ENCODE peak calls at places on chromosome 13, in seven cellular contexts. E, G, B, M, S, L and X are unnamed samples. For H3K36me3, the result is how much of the 10 kb centered on the place peaks cover.

GRCh38 chr13:60662595-60662994 is 265.6 kb downstream of the TDRD3 start:
- DNase-seq in E (no peak), G (no peak), B (no peak), M (no peak), S (no peak), L (no peak), X (no peak)

GRCh38 chr13:36282818-36283432 is 14.7 kb downstream of the CCDC169 start:
- DNase-seq in E (peak), G (no peak), B (no peak), M (no peak), S (no peak), L (peak), X (no peak)

GRCh38 chr13:103145476-103145875 is 79.3 kb upstream of the SLC10A2 start:
- DNase-seq in E (no peak), G (no peak), B (no peak), M (no peak), S (no peak), L (no peak), X (no peak)

GRCh38 chr13:33512880-33513554 is 227.5 kb upstream of the STARD13 start:
- DNase-seq in E (no peak), G (no peak), B (no peak), M (no peak), S (no peak), L (peak), X (no peak)

GRCh38 chr13:79369226-79369625 is 36.8 kb downstream of the RBM26 start:
- DNase-seq in E (no peak), G (no peak), B (no peak), M (no peak), S (no peak), L (no peak), X (no peak)

GRCh38 chr13:95349267-95349666 is 48.0 kb upstream of the ABCC4 start:
- DNase-seq in E (peak), G (no peak), B (no peak), M (no peak), S (no peak), L (peak), X (no peak)

GRCh38 chr13:68927387-68928026 is 1180.1 kb upstream of the ATXN8OS start:
- DNase-seq in E (no peak), G (no peak), B (no peak), M (no peak), S (no peak), L (no peak), X (peak)

GRCh38 chr13:21040120-21040834 is 21.1 kb downstream of the LATS2 start:
- DNase-seq in E (no peak), G (no peak), B (no peak), M (no peak), S (no peak), L (no peak), X (no peak)

GRCh38 chr13:23356368-23356767 is 77.1 kb downstream of the SACS start:
- DNase-seq in E (no peak), G (no peak), B (no peak), M (no peak), S (no peak), L (no peak), X (no peak)
- H3K36me3 ChIP-seq in E (half or more), G (under half), B (under half), M (under half), S (half or more), L (under half), X (half or more)

DNA sequence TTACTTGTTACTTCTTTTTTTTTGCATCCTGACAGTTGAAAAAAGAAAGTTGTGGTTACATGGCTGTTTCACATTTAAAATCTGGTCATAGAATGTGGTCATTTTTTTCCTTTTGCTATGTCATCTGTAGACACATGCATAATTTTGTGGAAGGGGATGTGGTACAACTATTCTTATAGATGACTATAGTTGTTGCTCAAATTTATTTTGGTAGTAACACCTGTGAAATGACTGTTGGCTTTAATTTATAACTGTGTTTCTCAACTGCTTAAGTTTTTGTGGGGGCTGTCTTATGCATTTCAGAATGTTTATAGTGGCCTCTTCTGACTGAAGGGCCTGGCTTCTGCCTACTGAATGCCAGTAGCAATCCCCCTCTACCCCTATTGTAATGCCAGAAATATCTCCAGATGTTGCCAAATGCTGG is 130.5 kb downstream of the PAN3 start:
- DNase-seq in E (no peak), G (peak), B (no peak), M (no peak), S (no peak), L (no peak), X (no peak)
- H3K36me3 ChIP-seq in E (under half), G (under half), B (under half), M (under half), S (under half), L (under half), X (under half)

GRCh38 chr13:111243981-111244380 is 76.5 kb upstream of the TEX29 start:
- DNase-seq in E (no peak), G (no peak), B (no peak), M (no peak), S (no peak), L (no peak), X (no peak)
- H3K36me3 ChIP-seq in E (under half), G (under half), B (under half), M (under half), S (under half), L (under half), X (under half)

GRCh38 chr13:109652536-109652935 is 133.8 kb downstream of the IRS2 start:
- DNase-seq in E (no peak), G (no peak), B (no peak), M (no peak), S (no peak), L (peak), X (no peak)
- H3K36me3 ChIP-seq in E (under half), G (under half), B (under half), M (under half), S (under half), L (under half), X (under half)

GRCh38 chr13:51726446-51727185 is 77.3 kb downstream of the DHRS12 start:
- DNase-seq in E (no peak), G (no peak), B (no peak), M (no peak), S (no peak), L (peak), X (no peak)
- H3K36me3 ChIP-seq in E (under half), G (under half), B (under half), M (under half), S (half or more), L (under half), X (under half)

DNA sequence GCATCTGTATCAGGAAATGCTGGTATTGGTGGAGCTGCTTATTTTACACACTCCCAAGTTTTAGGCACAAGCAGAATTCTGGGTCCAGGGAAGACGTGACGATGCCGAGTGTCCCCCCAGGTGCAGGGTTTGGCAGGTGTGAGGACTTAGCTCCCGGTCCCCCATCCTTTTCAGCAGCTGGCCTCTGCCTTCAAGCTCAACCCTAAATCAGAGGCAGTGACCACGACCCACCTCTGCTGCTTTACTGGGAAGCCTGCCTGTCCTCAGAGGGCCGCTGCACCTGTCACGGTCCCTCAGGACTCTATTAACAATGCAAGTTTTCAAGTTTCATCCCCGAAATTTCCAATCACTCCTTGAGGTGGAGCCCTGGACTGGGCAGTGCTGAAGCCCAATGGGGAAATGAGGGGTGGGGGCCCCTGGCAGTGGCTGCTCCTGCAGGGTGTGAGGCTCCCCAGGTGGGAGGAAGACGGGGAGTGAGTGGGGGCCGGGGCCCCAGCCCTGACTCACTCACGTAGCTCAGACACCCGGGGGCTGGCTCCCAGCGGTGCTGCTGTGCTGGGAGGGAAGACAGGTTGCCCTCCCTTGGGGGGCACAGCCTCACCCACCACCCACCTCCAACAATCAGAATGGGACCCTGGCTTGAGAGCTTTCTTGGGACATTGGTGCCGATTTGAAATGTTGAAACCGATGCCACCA is 92.6 kb upstream of the MCF2L start:
- DNase-seq in E (no peak), G (no peak), B (no peak), M (no peak), S (no peak), L (no peak), X (no peak)
- H3K36me3 ChIP-seq in E (under half), G (under half), B (under half), M (under half), S (under half), L (under half), X (under half)

GRCh38 chr13:46140044-46140443 is 35.2 kb upstream of the CPB2 start:
- DNase-seq in E (no peak), G (no peak), B (no peak), M (no peak), S (no peak), L (no peak), X (no peak)
- H3K36me3 ChIP-seq in E (half or more), G (half or more), B (under half), M (under half), S (under half), L (under half), X (under half)